ENCODE peak calls at places on chromosomes 5 and 9, in six cellular contexts. K is fibroblast of lung, E is PC-3, R is astrocyte, X is neuronal stem cell, D is IMR-90. S is an unnamed sample.

GRCh38 chr5:69292349-69292748 is 40.3 kb downstream of the CCDC125 start:
- DNase-seq in K (no peak), E (no peak), R (no peak), X (no peak), D (no peak), S (peak; percentile 12)

GRCh38 chr5:120419110-120419509 is 45.0 kb upstream of the PRR16 start:
- DNase-seq in K (peak; percentile 41), E (peak; percentile 7), R (peak; percentile 14), X (peak; percentile 0), D (no peak), S (peak; percentile 8)

GRCh38 chr9:90965911-90966290 is 164.3 kb downstream of the SYK start:
- DNase-seq in K (no peak), E (peak; percentile 4), R (no peak), X (no peak), D (no peak), S (no peak)

GRCh38 chr9:13002740-13003139 is 227.9 kb downstream of the LURAP1L start:
- DNase-seq in K (no peak), E (no peak), R (no peak), X (no peak), D (no peak), S (no peak)

GRCh38 chr9:4514252-4515128 is 24.2 kb downstream of the SLC1A1 start:
- DNase-seq in K (no peak), E (no peak), R (no peak), X (no peak), D (no peak), S (no peak)

GRCh38 chr5:133952729-133953567 is 15.5 kb downstream of the C5orf15 start:
- DNase-seq in K (peak; percentile 98), E (no peak), R (peak; percentile 98), X (no peak), D (peak; percentile 95), S (no peak)

GRCh38 chr5:154732212-154732611 is 23.0 kb upstream of the LARP1 start:
- DNase-seq in K (no peak), E (no peak), R (no peak), X (no peak), D (no peak), S (no peak)

GRCh38 chr5:149381986-149382338 is 2.9 kb upstream of the IL17B start:
- DNase-seq in K (peak; percentile 52), E (peak; percentile 89), R (no peak), X (peak; percentile 77), D (peak; percentile 66), S (peak; percentile 83)

GRCh38 chr9:114314256-114314867 is 8.5 kb upstream of the ORM1 start:
- DNase-seq in K (no peak), E (no peak), R (no peak), X (no peak), D (no peak), S (no peak)

GRCh38 chr9:27496134-27496504 is 28.0 kb upstream of the IFNK start:
- DNase-seq in K (no peak), E (no peak), R (no peak), X (no peak), D (no peak), S (no peak)

GRCh38 chr9:89675403-89675771 is 70.6 kb downstream of the GADD45G start:
- DNase-seq in K (no peak), E (no peak), R (no peak), X (no peak), D (no peak), S (no peak)

GRCh38 chr5:133232011-133232410 is 180.2 kb downstream of the HSPA4 start:
- DNase-seq in K (no peak), E (no peak), R (no peak), X (no peak), D (no peak), S (no peak)

GRCh38 chr5:168298949-168299348 is 7.5 kb downstream of the WWC1 start:
- DNase-seq in K (no peak), E (no peak), R (no peak), X (no peak), D (no peak), S (no peak)

GRCh38 chr9:130672933-130673615 is 8.7 kb downstream of the PRDM12 start:
- DNase-seq in K (no peak), E (no peak), R (no peak), X (no peak), D (no peak), S (no peak)

GRCh38 chr9:134290603-134291451 is 35.4 kb upstream of the RXRA start:
- DNase-seq in K (no peak), E (no peak), R (no peak), X (no peak), D (no peak), S (no peak)

GRCh38 chr5:79795764-79796398 is 106.2 kb downstream of the CMYA5 start:
- DNase-seq in K (peak; percentile 49), E (no peak), R (peak; percentile 26), X (no peak), D (no peak), S (no peak)

DNA sequence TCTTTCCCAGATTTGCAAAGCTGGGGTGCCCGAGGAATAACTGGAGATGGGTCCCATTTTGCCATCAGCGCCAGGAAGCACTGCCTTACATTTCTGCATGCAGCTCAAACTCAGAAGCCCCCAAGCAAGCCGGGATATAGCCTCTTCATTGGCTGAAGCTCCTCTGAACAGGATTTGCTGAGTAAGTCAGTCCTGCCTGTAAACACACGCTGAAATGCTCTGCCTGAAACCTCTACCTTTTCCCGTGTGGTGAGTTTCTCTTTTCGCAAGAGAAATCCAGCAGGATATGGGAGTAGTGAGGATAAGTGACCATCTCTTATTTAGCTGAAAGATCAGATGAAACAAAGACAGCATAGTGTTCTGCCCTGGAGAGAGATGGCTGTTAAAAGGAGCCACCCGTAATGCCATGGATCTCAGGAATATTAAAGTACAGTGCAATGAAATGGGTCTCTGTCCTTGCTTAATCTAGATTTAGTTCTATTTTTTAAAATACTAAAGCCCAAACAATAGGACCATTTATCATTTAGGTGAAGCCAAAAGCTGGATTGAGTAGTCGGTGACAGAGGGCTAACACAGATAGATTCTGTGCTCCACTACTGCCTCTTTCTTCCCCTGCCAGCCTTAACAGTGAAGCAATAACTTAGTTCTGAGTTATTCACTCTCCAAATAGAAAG is 177.4 kb upstream of the PPP2R2B start:
- DNase-seq in K (peak; percentile 8), E (no peak), R (peak; percentile 7), X (no peak), D (no peak), S (peak; percentile 37)
- H2AFZ ChIP-seq in K (no peak overlapping the region), E (no peak overlapping the region), R (peak overlapping the region; percentile 26), X (no peak overlapping the region), D (no peak overlapping the region), S (peak overlapping the region; percentile 95)

DNA sequence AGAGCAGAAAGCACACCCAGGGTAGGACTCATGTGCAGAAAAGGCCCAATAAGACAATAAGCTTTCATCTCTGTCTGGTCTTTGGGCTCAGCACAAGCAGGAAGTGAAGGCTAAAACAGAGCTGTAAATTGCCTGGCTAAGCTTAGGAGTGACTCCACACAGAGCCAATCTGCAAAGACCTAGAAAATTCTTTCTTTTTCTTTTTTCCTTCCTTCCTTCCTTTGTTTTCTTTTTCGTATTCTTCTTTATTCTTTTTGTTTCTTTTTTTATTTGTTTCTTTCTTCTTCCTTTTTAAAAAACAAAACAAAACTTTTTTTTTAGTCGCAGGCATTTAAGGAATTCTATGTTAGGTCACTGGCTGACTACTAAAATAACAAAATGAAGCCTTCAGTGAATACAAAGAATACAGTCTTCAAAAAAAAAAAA is 12.2 kb downstream of the SLC35A4 start:
- DNase-seq in K (no peak), E (no peak), R (no peak), X (no peak), D (no peak), S (no peak)
- H3K27ac ChIP-seq in K (no peak overlapping the region), E (no peak overlapping the region), R (peak overlapping the region; percentile 45), X (no peak overlapping the region), D (peak overlapping the region; percentile 29), S (no peak overlapping the region)

DNA sequence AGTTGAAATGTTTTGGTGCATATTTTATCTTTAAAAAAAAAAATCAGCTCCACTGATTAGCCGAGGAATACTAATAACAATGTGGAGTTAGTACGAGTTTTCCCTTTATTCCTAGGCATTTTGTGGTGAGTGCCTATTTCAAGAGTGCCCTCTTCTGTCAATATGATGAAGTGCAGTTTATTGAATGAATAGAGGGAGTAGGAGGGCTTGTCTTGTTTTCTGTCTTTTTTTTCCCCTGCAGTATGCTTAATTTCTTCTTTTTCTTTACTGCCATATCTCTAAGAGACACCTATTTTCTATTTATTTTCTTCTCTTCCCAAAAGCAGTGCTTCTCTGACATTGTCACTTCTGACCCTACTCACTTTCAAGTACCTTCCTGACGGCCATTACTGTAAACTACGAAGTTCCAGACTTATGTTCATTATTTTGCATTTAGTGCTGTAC is 169.6 kb upstream of the PITX1 start:
- DNase-seq in K (no peak), E (peak; percentile 59), R (no peak), X (no peak), D (no peak), S (no peak)
- H2AFZ ChIP-seq in K (no peak overlapping the region), E (peak overlapping the region; percentile 48), R (peak overlapping the region; percentile 12), X (no peak overlapping the region), D (no peak overlapping the region), S (no peak overlapping the region)

GRCh38 chr9:69136781-69137180 is 37.3 kb upstream of the TJP2 start:
- DNase-seq in K (peak; percentile 6), E (no peak), R (no peak), X (no peak), D (no peak), S (peak; percentile 25)
- H3K27ac ChIP-seq in K (no peak overlapping the region), E (no peak overlapping the region), R (no peak overlapping the region), X (no peak overlapping the region), D (no peak overlapping the region), S (no peak overlapping the region)

S was measured in neural progenitor cell.